ENCODE peak calls at places on chromosomes 12 and 14, in six cellular contexts. S is HL-60, Z is K562, M is GM12878, O is SK-N-SH, G is HepG2. W is an unnamed sample.

GRCh38 chr14:81193924-81194633 is 26.7 kb downstream of the GTF2A1 start:
- DNase-seq in S (no peak), Z (no peak), M (no peak), O (no peak), G (no peak), W (no peak)

GRCh38 chr12:63420206-63420644 is 248.1 kb downstream of the DPY19L2 start:
- DNase-seq in S (peak), Z (peak), M (peak), O (peak), G (peak), W (peak)

GRCh38 chr12:47419500-47419899 is 286.3 kb downstream of the RPAP3 start:
- DNase-seq in S (no peak), Z (no peak), M (no peak), O (no peak), G (no peak), W (no peak)

GRCh38 chr12:4910502-4911315 is 1.0 kb downstream of the KCNA1 start:
- DNase-seq in S (no peak), Z (no peak), M (no peak), O (peak), G (no peak), W (peak)

GRCh38 chr12:98745578-98746391 is 100.7 kb downstream of the APAF1 start:
- DNase-seq in S (no peak), Z (no peak), M (no peak), O (peak), G (no peak), W (no peak)

GRCh38 chr12:34604631-34605509 is 582.6 kb downstream of the ALG10 start:
- DNase-seq in S (no peak), Z (no peak), M (no peak), O (peak), G (no peak), W (no peak)

GRCh38 chr12:78120866-78121590 is 290.3 kb downstream of the NAV3 start:
- DNase-seq in S (peak), Z (no peak), M (no peak), O (peak), G (no peak), W (no peak)

GRCh38 chr14:104924421-104925213 is at the start of gene PLD4:
- DNase-seq in S (peak), Z (no peak), M (no peak), O (no peak), G (no peak), W (no peak)

GRCh38 chr12:44851586-44851985 is 24.5 kb downstream of the NELL2 start:
- DNase-seq in S (no peak), Z (no peak), M (no peak), O (no peak), G (no peak), W (no peak)

GRCh38 chr12:98894412-98895085 is 249.5 kb downstream of the APAF1 start:
- DNase-seq in S (no peak), Z (no peak), M (no peak), O (peak), G (no peak), W (peak)

GRCh38 chr12:18074001-18074400 is 16.0 kb downstream of the RERGL start:
- DNase-seq in S (no peak), Z (no peak), M (no peak), O (no peak), G (no peak), W (no peak)

GRCh38 chr12:54388214-54389138 is 3.9 kb upstream of the ZNF385A start:
- DNase-seq in S (no peak), Z (peak), M (no peak), O (peak), G (no peak), W (no peak)

GRCh38 chr14:100434911-100435455 is 111.8 kb downstream of the SLC25A47 start:
- DNase-seq in S (no peak), Z (no peak), M (no peak), O (no peak), G (no peak), W (no peak)

GRCh38 chr12:3122841-3123678 is 45.9 kb downstream of the TSPAN9 start:
- DNase-seq in S (no peak), Z (no peak), M (no peak), O (peak), G (no peak), W (no peak)

GRCh38 chr12:131897276-131897675 is 2.9 kb downstream of the ULK1 start:
- DNase-seq in S (no peak), Z (peak), M (no peak), O (no peak), G (no peak), W (no peak)
- H3K4me3 ChIP-seq in S (no peak), Z (no peak), M (no peak), O (no peak), G (no peak), W (no peak)

DNA sequence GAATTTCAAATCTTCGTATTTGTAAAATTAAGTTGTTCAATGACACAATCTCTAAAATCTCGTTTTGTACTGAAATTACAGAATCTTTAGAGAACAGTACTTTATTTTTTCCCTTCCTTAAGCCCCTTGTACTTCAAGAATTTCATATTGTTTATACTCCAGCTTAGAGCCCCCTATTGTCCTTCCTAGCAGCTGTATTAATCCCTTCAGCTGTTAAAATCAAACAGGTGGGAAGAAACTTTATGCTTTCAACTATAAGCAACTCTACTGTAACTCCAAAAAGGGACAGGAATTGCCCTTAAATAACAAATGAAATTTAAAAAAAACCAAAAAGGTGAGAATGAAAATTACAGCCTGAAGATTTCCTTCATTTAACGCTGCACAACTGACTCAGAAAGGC is 1.7 kb downstream of the NACA start:
- DNase-seq in S (no peak), Z (no peak), M (no peak), O (no peak), G (no peak), W (no peak)
- TF ChIP-seq GABPA in S (no peak), Z (no peak), M (no peak), O (no peak), G (no peak), W (no peak)

GRCh38 chr12:10528150-10528953 is 22.7 kb downstream of the EIF2S3B start:
- DNase-seq in S (no peak), Z (no peak), M (no peak), O (no peak), G (no peak), W (no peak)
- H3K4me3 ChIP-seq in S (no peak), Z (no peak), M (no peak), O (no peak), G (no peak), W (no peak)

DNA sequence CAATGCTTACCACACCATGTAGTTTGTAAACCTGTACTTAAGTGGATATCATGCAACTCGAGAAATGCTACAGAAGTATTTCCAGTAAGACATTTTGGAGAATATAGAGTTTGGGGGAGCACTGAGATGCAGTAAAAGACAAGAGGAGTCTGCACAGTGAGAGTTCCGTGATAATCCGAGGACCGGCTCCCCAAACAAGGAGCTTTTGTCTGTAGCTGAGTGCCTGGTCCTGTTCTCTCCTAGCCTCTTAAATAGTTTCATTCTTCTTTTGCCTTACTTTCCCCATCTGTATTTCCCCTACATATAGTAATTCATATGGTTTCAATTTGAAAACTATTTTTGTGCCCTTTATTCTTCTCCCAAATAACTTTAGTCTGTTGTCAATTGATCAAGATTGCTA is 364.1 kb downstream of the EGLN3 start:
- DNase-seq in S (no peak), Z (no peak), M (no peak), O (no peak), G (no peak), W (no peak)
- TF ChIP-seq GABPA in S (no peak), Z (no peak), M (no peak), O (no peak), G (no peak), W (no peak)

GRCh38 chr14:101823511-101824120 is 62.1 kb downstream of the PPP2R5C start:
- DNase-seq in S (no peak), Z (no peak), M (peak), O (no peak), G (no peak), W (no peak)
- H3K4me3 ChIP-seq in S (no peak), Z (no peak), M (peak), O (no peak), G (no peak), W (no peak)

W was measured in H1.